ENCODE peak calls at places on chromosomes 12 and 14, in six cellular contexts. Q, S, G, K, O and W are unnamed samples.

GRCh38 chr12:120833849-120834248 is 70.3 kb downstream of the SPPL3 start:
- DNase-seq in Q (no peak), S (no peak), G (no peak), K (no peak), O (no peak), W (no peak)

GRCh38 chr12:116378002-116378401 is 100.5 kb upstream of the MED13L start:
- DNase-seq in Q (no peak), S (no peak), G (no peak), K (no peak), O (no peak), W (no peak)

GRCh38 chr12:292186-292585 is 29.6 kb upstream of the SLC6A13 start:
- DNase-seq in Q (no peak), S (no peak), G (no peak), K (no peak), O (no peak), W (peak)

GRCh38 chr12:4505381-4505986 is 33.2 kb upstream of the RAD51AP1 start:
- DNase-seq in Q (no peak), S (no peak), G (no peak), K (no peak), O (no peak), W (no peak)

GRCh38 chr12:91507754-91508153 is 325.1 kb upstream of the DCN start:
- DNase-seq in Q (no peak), S (no peak), G (no peak), K (no peak), O (no peak), W (no peak)

GRCh38 chr12:81330480-81330879 is 252.6 kb downstream of the ACSS3 start:
- DNase-seq in Q (no peak), S (no peak), G (no peak), K (no peak), O (no peak), W (no peak)

GRCh38 chr14:95196268-95196667 is 38.9 kb upstream of the DICER1 start:
- DNase-seq in Q (no peak), S (peak), G (no peak), K (no peak), O (no peak), W (no peak)

GRCh38 chr12:18468521-18469075 is 207.3 kb downstream of the PIK3C2G start:
- DNase-seq in Q (no peak), S (no peak), G (no peak), K (no peak), O (no peak), W (no peak)

GRCh38 chr14:105993814-105994213 is 467.4 kb downstream of the TMEM121 start:
- DNase-seq in Q (no peak), S (no peak), G (no peak), K (no peak), O (no peak), W (no peak)

GRCh38 chr12:124021025-124021406 is 48.0 kb downstream of the ZNF664 start:
- DNase-seq in Q (no peak), S (no peak), G (no peak), K (no peak), O (no peak), W (no peak)

GRCh38 chr14:101480747-101481530 is 80.4 kb upstream of the DIO3 start:
- DNase-seq in Q (no peak), S (peak), G (no peak), K (no peak), O (no peak), W (no peak)

GRCh38 chr12:3727877-3728632 is 24.9 kb downstream of the CRACR2A start:
- DNase-seq in Q (peak), S (no peak), G (peak), K (no peak), O (no peak), W (no peak)

GRCh38 chr12:5592313-5592712 is 160.4 kb downstream of the NTF3 start:
- DNase-seq in Q (no peak), S (no peak), G (no peak), K (no peak), O (no peak), W (no peak)

GRCh38 chr14:20434701-20435453 is 1.1 kb downstream of the KLHL33 start:
- DNase-seq in Q (peak), S (no peak), G (no peak), K (peak), O (no peak), W (no peak)

GRCh38 chr12:132279184-132279889 is 50.1 kb downstream of the GALNT9 start:
- DNase-seq in Q (peak), S (no peak), G (no peak), K (peak), O (no peak), W (no peak)

GRCh38 chr14:23154876-23155587 is 28.4 kb downstream of the SLC7A8 start:
- DNase-seq in Q (peak), S (peak), G (peak), K (peak), O (no peak), W (peak)

GRCh38 chr12:8742501-8742900 is 44.7 kb downstream of the RIMKLB start:
- DNase-seq in Q (no peak), S (no peak), G (peak), K (no peak), O (no peak), W (peak)

GRCh38 chr14:44170099-44170498 is 337.0 kb downstream of the FSCB start:
- DNase-seq in Q (no peak), S (no peak), G (no peak), K (no peak), O (no peak), W (no peak)

GRCh38 chr12:21551811-21552469 is 25.8 kb downstream of the SPX start:
- DNase-seq in Q (no peak), S (no peak), G (no peak), K (no peak), O (no peak), W (no peak)

GRCh38 chr12:89529738-89530137 is 3.9 kb upstream of the POC1B start:
- DNase-seq in Q (no peak), S (peak), G (no peak), K (no peak), O (no peak), W (no peak)

GRCh38 chr14:92122351-92122677 is 545 bp downstream of the CPSF2 start:
- DNase-seq in Q (no peak), S (peak), G (no peak), K (no peak), O (no peak), W (no peak)

GRCh38 chr12:6093764-6094163 is 30.7 kb downstream of the VWF start:
- DNase-seq in Q (no peak), S (no peak), G (no peak), K (no peak), O (no peak), W (no peak)

GRCh38 chr14:75946785-75947184 is 35.0 kb downstream of the TGFB3 start:
- DNase-seq in Q (no peak), S (no peak), G (no peak), K (no peak), O (no peak), W (no peak)

GRCh38 chr12:94179723-94180122 is 31.3 kb downstream of the PLXNC1 start:
- DNase-seq in Q (no peak), S (no peak), G (no peak), K (no peak), O (no peak), W (no peak)

GRCh38 chr12:121786441-121786825 is 7.1 kb downstream of the RHOF start:
- DNase-seq in Q (no peak), S (peak), G (no peak), K (no peak), O (no peak), W (peak)

GRCh38 chr12:91139981-91140659 is 28.8 kb upstream of the LUM start:
- DNase-seq in Q (no peak), S (no peak), G (peak), K (no peak), O (no peak), W (peak)